ENCODE peak calls at places on chromosomes 2 and 18, in five cellular contexts. E is activated naive CD8-positive, alpha-beta T cell treated with anti-CD3 and anti-CD28 coated beads for 36 hours; L is LoVo; D is sciatic nerve; T is lower lobe of right lung. B is an unnamed sample.

GRCh38 chr18:3931542-3932112 is 481.7 kb downstream of the TGIF1 start:
- DNase-seq in D (no peak), E (no peak), L (no peak), T (no peak), B (no peak)

GRCh38 chr2:137155351-137156104 is 390.2 kb downstream of the THSD7B start:
- DNase-seq in L (no peak), D (no peak), E (no peak), T (no peak), B (no peak)

GRCh38 chr18:75003089-75003488 is 205.8 kb downstream of the PTGR3 start:
- DNase-seq in D (no peak), T (no peak), L (no peak), E (no peak), B (no peak)

GRCh38 chr2:118224144-118224887 is 136.0 kb downstream of the INSIG2 start:
- DNase-seq in T (peak), E (peak), D (no peak), L (peak), B (no peak)

GRCh38 chr2:240398711-240399267 is 36.7 kb upstream of the GPC1 start:
- DNase-seq in L (no peak), E (no peak), D (no peak), T (peak), B (peak)

GRCh38 chr18:48553236-48553635 is 14.4 kb downstream of the CTIF start:
- DNase-seq in L (no peak), E (no peak), T (no peak), D (no peak), B (peak)

GRCh38 chr2:20512061-20512605 is 65.3 kb downstream of the RHOB start:
- DNase-seq in T (no peak), D (peak), L (no peak), E (no peak), B (no peak)

GRCh38 chr2:119197529-119198266 is 25.9 kb upstream of the STEAP3 start:
- DNase-seq in D (no peak), L (no peak), T (no peak), E (no peak), B (no peak)

GRCh38 chr2:239462671-239463506 is 62.1 kb upstream of the HDAC4 start:
- DNase-seq in L (no peak), T (no peak), D (peak), E (no peak), B (peak)

GRCh38 chr2:57396364-57397098 is 650.1 kb upstream of the VRK2 start:
- DNase-seq in D (no peak), L (no peak), E (no peak), T (no peak), B (no peak)

GRCh38 chr2:48574353-48575290 is 43.0 kb upstream of the GTF2A1L start:
- DNase-seq in L (no peak), E (no peak), D (no peak), T (no peak), B (no peak)

GRCh38 chr2:5140367-5140766 is 551.8 kb upstream of the SOX11 start:
- DNase-seq in L (no peak), D (no peak), T (no peak), E (no peak), B (no peak)

GRCh38 chr2:145503511-145503910 is 983.6 kb upstream of the ZEB2 start:
- DNase-seq in E (no peak), L (no peak), D (no peak), T (no peak), B (no peak)

GRCh38 chr2:216807861-216808272 is 52.0 kb downstream of the TNP1 start:
- DNase-seq in L (no peak), T (peak), D (no peak), E (no peak), B (no peak)

B was measured in aorta.